ENCODE peak calls at places on chromosome 3, in ten cellular contexts. W is mucosa of descending colon; B is GM23338; C is aorta; G is pancreas; Y is Caki2; A is IMR-90; H is CD8-positive, alpha-beta T cell; R is RWPE1; M is iPS DF 6.9. S is an unnamed sample.
A peak's percentile ranks its signal among the peaks of the same experiment; 100 is the strongest.

GRCh38 chr3:69305011-69305410 is 80.9 kb downstream of the FRMD4B start:
- DNase-seq in R (peak; percentile 8), W (no peak), Y (peak; percentile 45), M (no peak), B (no peak), G (no peak), C (no peak), H (no peak), A (no peak), S (no peak)

GRCh38 chr3:194740859-194741486 is 55.3 kb downstream of the FAM43A start:
- DNase-seq in Y (peak; percentile 95), G (peak; percentile 12), B (peak; percentile 33), M (no peak), H (no peak), C (no peak), A (peak; percentile 41), R (peak; percentile 65), W (no peak), S (no peak)

GRCh38 chr3:166860217-166860616 is 519.9 kb downstream of the ZBBX start:
- DNase-seq in C (no peak), M (no peak), A (no peak), G (no peak), B (no peak), W (no peak), Y (no peak), H (no peak), R (no peak), S (no peak)

GRCh38 chr3:113910966-113911365 is 36.8 kb upstream of the ZDHHC23 start:
- DNase-seq in R (no peak), G (no peak), B (no peak), H (no peak), M (no peak), W (no peak), A (peak; percentile 21), C (no peak), Y (no peak), S (no peak)

GRCh38 chr3:30401971-30402370 is 204.4 kb upstream of the TGFBR2 start:
- DNase-seq in R (peak; percentile 6), A (peak; percentile 66), C (no peak), B (no peak), W (no peak), G (no peak), M (no peak), Y (no peak), H (no peak), S (no peak)

GRCh38 chr3:71219744-71220638 is 363.5 kb downstream of the FOXP1 start:
- DNase-seq in W (no peak), H (peak; percentile 22), Y (no peak), R (no peak), M (no peak), A (no peak), G (no peak), C (no peak), B (no peak), S (no peak)

GRCh38 chr3:59425942-59426341 is 376.1 kb upstream of the CFAP20DC start:
- DNase-seq in G (no peak), H (peak; percentile 43), R (no peak), M (no peak), A (no peak), Y (no peak), W (no peak), C (no peak), B (no peak), S (peak; percentile 43)

GRCh38 chr3:112499328-112499727 is at the start of gene BTLA:
- DNase-seq in C (no peak), G (no peak), H (peak; percentile 24), M (no peak), Y (no peak), W (no peak), B (no peak), A (no peak), R (no peak), S (no peak)

GRCh38 chr3:164418426-164418825 is 659.9 kb downstream of the SI start:
- DNase-seq in Y (no peak), G (no peak), A (no peak), R (no peak), M (no peak), C (no peak), H (no peak), W (no peak), B (no peak), S (no peak)

GRCh38 chr3:157542711-157543485 is 39.7 kb upstream of the VEPH1 start:
- DNase-seq in H (no peak), R (peak; percentile 9), A (peak; percentile 45), M (no peak), C (peak; percentile 83), Y (peak; percentile 91), W (peak; percentile 87), B (peak; percentile 81), G (peak; percentile 83), S (no peak)

GRCh38 chr3:193791041-193792032 is 198.3 kb downstream of the OPA1 start:
- DNase-seq in C (no peak), W (no peak), M (no peak), Y (no peak), R (peak; percentile 36), B (no peak), G (peak; percentile 41), A (no peak), H (no peak), S (no peak)

GRCh38 chr3:101720851-101721649 is 3.4 kb upstream of the CEP97 start:
- DNase-seq in B (no peak), R (peak; percentile 50), M (no peak), G (no peak), C (no peak), Y (no peak), A (peak; percentile 33), H (no peak), W (no peak), S (no peak)

GRCh38 chr3:173876476-173876875 is 478.9 kb downstream of the NLGN1 start:
- DNase-seq in B (peak; percentile 34), M (no peak), Y (no peak), R (no peak), C (no peak), A (no peak), G (no peak), H (no peak), W (no peak), S (no peak)

GRCh38 chr3:182309120-182309519 is 484.2 kb upstream of the ATP11B start:
- DNase-seq in W (no peak), C (no peak), G (no peak), H (no peak), A (no peak), B (no peak), R (no peak), M (no peak), Y (peak; percentile 83), S (no peak)